ENCODE peak calls at places on chromosomes 16 and 17, in six cellular contexts. One of them, this sample, is unnamed.

GRCh38 chr16:12210258-12210880 is 233.8 kb downstream of the SNX29 start:
- DNase-seq in K562: no peak
- DNase-seq in HepG2: no peak
- DNase-seq in H1: no peak
- DNase-seq in GM12878: no peak
- DNase-seq in SK-N-SH: no peak
- DNase-seq in this sample: no peak

GRCh38 chr17:45227101-45227591 is 5.5 kb downstream of the FMNL1 start:
- DNase-seq in HepG2: no peak
- DNase-seq in K562: peak
- DNase-seq in SK-N-SH: no peak
- DNase-seq in H1: no peak
- DNase-seq in GM12878: peak
- DNase-seq in this sample: no peak

GRCh38 chr16:73771676-73772075 is 524.9 kb upstream of the PSMD7 start:
- DNase-seq in SK-N-SH: no peak
- DNase-seq in K562: no peak
- DNase-seq in H1: no peak
- DNase-seq in HepG2: no peak
- DNase-seq in GM12878: no peak
- DNase-seq in this sample: no peak

GRCh38 chr17:28398280-28398981 is 7.6 kb downstream of the SLC46A1 start:
- DNase-seq in GM12878: no peak
- DNase-seq in K562: no peak
- DNase-seq in H1: no peak
- DNase-seq in HepG2: peak
- DNase-seq in SK-N-SH: no peak
- DNase-seq in this sample: no peak

GRCh38 chr16:85291302-85292148 is 179.3 kb upstream of the CIBAR2 start:
- DNase-seq in K562: peak
- DNase-seq in H1: no peak
- DNase-seq in HepG2: peak
- DNase-seq in GM12878: no peak
- DNase-seq in SK-N-SH: no peak
- DNase-seq in this sample: no peak

GRCh38 chr17:12958786-12959185 is 59.0 kb downstream of the ELAC2 start:
- DNase-seq in HepG2: no peak
- DNase-seq in GM12878: no peak
- DNase-seq in K562: no peak
- DNase-seq in SK-N-SH: no peak
- DNase-seq in H1: no peak
- DNase-seq in this sample: no peak

GRCh38 chr17:70137451-70138230 is 31.7 kb upstream of the KCNJ2 start:
- DNase-seq in H1: no peak
- DNase-seq in GM12878: peak
- DNase-seq in K562: no peak
- DNase-seq in SK-N-SH: no peak
- DNase-seq in HepG2: no peak
- DNase-seq in this sample: no peak

GRCh38 chr16:85946680-85947510 is 47.9 kb downstream of the IRF8 start:
- DNase-seq in K562: no peak
- DNase-seq in GM12878: no peak
- DNase-seq in SK-N-SH: no peak
- DNase-seq in H1: no peak
- DNase-seq in HepG2: no peak
- DNase-seq in this sample: peak

GRCh38 chr17:62064791-62065563 is at the start of gene MED13:
- DNase-seq in GM12878: no peak
- DNase-seq in HepG2: peak
- DNase-seq in H1: peak
- DNase-seq in SK-N-SH: peak
- DNase-seq in K562: peak
- DNase-seq in this sample: peak

GRCh38 chr16:31010539-31010938 is at the start of gene STX1B:
- DNase-seq in H1: peak
- DNase-seq in GM12878: no peak
- DNase-seq in HepG2: no peak
- DNase-seq in K562: no peak
- DNase-seq in SK-N-SH: peak
- DNase-seq in this sample: no peak
- TF ChIP-seq GABPA in H1: no peak
- TF ChIP-seq GABPA in GM12878: no peak
- TF ChIP-seq GABPA in HepG2: no peak
- TF ChIP-seq GABPA in K562: no peak
- TF ChIP-seq GABPA in SK-N-SH: no peak
- TF ChIP-seq GABPA in this sample: no peak

DNA sequence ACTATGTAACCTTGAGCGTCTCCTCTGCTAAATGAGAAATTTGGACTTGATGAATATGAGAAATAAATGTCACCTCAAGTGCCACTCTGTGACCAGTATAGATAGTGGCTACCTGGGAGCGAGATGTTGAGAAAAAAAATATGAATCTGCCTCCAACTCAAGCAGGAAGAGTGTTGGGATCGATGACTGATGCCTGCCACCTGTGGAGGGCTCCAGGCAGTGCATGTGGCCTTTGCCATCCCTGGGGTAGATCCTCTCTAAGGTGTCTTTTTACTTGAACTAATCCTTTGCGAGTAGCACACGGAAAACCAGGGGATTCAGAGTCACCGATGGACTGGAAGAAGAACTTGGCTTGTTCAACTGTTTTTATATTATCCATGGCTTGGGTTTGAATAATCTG is 9.4 kb downstream of the CCDC182 start:
- DNase-seq in K562: peak
- DNase-seq in HepG2: peak
- DNase-seq in H1: no peak
- DNase-seq in SK-N-SH: peak
- DNase-seq in GM12878: no peak
- DNase-seq in this sample: no peak
- TF ChIP-seq CTCF in K562: peak
- TF ChIP-seq CTCF in HepG2: peak
- TF ChIP-seq CTCF in H1: peak
- TF ChIP-seq CTCF in SK-N-SH: peak
- TF ChIP-seq CTCF in GM12878: peak
- TF ChIP-seq CTCF in this sample: peak

GRCh38 chr16:14278749-14279148 is 207.6 kb downstream of the MRTFB start:
- DNase-seq in K562: no peak
- DNase-seq in H1: no peak
- DNase-seq in HepG2: peak
- DNase-seq in SK-N-SH: no peak
- DNase-seq in GM12878: no peak
- DNase-seq in this sample: no peak
- TF ChIP-seq GABPA in K562: no peak
- TF ChIP-seq GABPA in H1: no peak
- TF ChIP-seq GABPA in HepG2: no peak
- TF ChIP-seq GABPA in SK-N-SH: no peak
- TF ChIP-seq GABPA in GM12878: no peak
- TF ChIP-seq GABPA in this sample: no peak

GRCh38 chr16:318628-319027 is 33.9 kb downstream of the AXIN1 start:
- DNase-seq in H1: peak
- DNase-seq in SK-N-SH: peak
- DNase-seq in GM12878: no peak
- DNase-seq in HepG2: peak
- DNase-seq in K562: peak
- DNase-seq in this sample: no peak
- TF ChIP-seq CTCF in H1: peak
- TF ChIP-seq CTCF in SK-N-SH: no peak
- TF ChIP-seq CTCF in GM12878: peak
- TF ChIP-seq CTCF in HepG2: peak
- TF ChIP-seq CTCF in K562: peak
- TF ChIP-seq CTCF in this sample: no peak

DNA sequence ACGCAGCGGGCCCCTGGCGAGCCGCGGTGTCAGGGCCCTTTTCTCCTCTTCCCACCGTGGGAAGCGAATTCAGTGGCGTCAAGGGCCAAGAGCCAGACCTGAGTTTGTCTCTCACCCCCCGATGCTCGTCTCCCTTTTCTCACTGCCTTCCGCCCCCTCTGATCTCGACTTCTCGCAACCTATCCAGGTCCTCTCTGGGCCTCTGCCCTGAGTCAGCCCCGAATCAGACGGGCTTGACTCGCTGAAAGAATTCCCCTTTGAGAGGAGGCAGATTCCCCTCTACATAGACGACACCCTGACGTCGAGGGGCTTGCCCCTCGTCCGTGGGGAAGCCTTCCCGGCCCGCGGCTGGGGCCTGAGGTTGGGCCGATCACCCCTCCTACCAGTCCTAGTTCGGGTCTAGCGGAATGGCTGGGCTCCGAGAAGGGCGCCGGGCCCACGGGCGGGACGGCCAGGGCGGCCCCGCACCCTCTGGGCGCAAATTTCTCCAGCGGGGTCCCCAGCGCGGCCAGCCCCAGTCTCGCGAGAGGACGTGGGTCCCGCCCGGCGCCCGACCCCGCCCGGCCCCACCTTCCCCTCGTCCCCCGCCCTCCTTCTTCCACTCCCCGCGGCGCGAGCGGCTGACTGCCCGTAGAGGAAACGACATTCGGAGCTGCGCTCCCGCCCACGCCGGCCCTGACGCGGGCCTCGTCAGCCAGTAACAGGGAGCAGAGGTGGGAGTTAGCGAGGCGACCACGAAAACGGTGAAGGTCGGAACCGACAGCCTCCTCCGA is at the start of gene GGNBP2:
- DNase-seq in K562: peak
- DNase-seq in SK-N-SH: peak
- DNase-seq in H1: peak
- DNase-seq in HepG2: peak
- DNase-seq in GM12878: peak
- DNase-seq in this sample: peak
- TF ChIP-seq GABPA in K562: peak
- TF ChIP-seq GABPA in SK-N-SH: peak
- TF ChIP-seq GABPA in H1: no peak
- TF ChIP-seq GABPA in HepG2: peak
- TF ChIP-seq GABPA in GM12878: no peak
- TF ChIP-seq GABPA in this sample: no peak

This sample was measured in HL-60.